ENCODE peak calls at places on chromosomes 1 and 21, in six cellular contexts. K is psoas muscle, D is gastrocnemius medialis, E is thoracic aorta, Y is AG04450, Q is spleen. V is an unnamed sample.

GRCh38 chr1:180881806-180882509 is 30.7 kb upstream of the KIAA1614 start:
- DNase-seq in K (no peak), D (no peak), Q (no peak), E (no peak), Y (no peak), V (no peak)

GRCh38 chr21:43975469-43976098 is 36.5 kb upstream of the TRAPPC10 start:
- DNase-seq in K (peak; percentile 80), D (peak; percentile 78), Q (peak; percentile 93), Y (peak; percentile 8), E (no peak), V (peak; percentile 71)

GRCh38 chr1:232170909-232171308 is 459.0 kb downstream of the SIPA1L2 start:
- DNase-seq in Y (no peak), E (no peak), Q (no peak), D (no peak), K (no peak), V (no peak)

GRCh38 chr21:34129039-34129891 is 55.9 kb downstream of the MRPS6 start:
- DNase-seq in Y (peak; percentile 78), E (peak; percentile 38), D (peak; percentile 81), K (peak; percentile 55), Q (no peak), V (peak; percentile 87)

GRCh38 chr1:186806477-186806876 is 22.3 kb upstream of the PLA2G4A start:
- DNase-seq in D (no peak), Q (no peak), K (no peak), E (no peak), Y (no peak), V (no peak)

GRCh38 chr1:203290261-203291089 is 14.8 kb upstream of the BTG2 start:
- DNase-seq in K (peak; percentile 97), Y (peak; percentile 47), D (peak; percentile 91), Q (peak; percentile 99), E (peak; percentile 92), V (peak; percentile 99)

GRCh38 chr1:220526294-220526693 is 1.6 kb upstream of the MARK1 start:
- DNase-seq in E (no peak), D (no peak), Q (no peak), K (no peak), Y (no peak), V (no peak)

GRCh38 chr1:14110040-14110439 is 410.1 kb downstream of the PRDM2 start:
- DNase-seq in D (no peak), K (no peak), Q (no peak), E (no peak), Y (no peak), V (no peak)

GRCh38 chr1:167805041-167805556 is 83.3 kb downstream of the MPZL1 start:
- DNase-seq in K (no peak), E (no peak), Q (no peak), D (no peak), Y (no peak), V (no peak)

GRCh38 chr1:209945377-209945776 is 7.4 kb downstream of the SYT14 start:
- DNase-seq in D (no peak), Q (no peak), K (no peak), E (no peak), Y (no peak), V (no peak)

GRCh38 chr1:101929343-101929742 is 67.4 kb downstream of the OLFM3 start:
- DNase-seq in K (no peak), Q (no peak), Y (no peak), E (no peak), D (no peak), V (no peak)

GRCh38 chr1:151547119-151547899 is 7.2 kb downstream of the TUFT1 start:
- DNase-seq in Y (peak; percentile 88), K (peak; percentile 59), E (no peak), Q (no peak), D (peak; percentile 40), V (peak; percentile 75)

GRCh38 chr1:20233866-20234265 is 47.5 kb upstream of the PLA2G2C start:
- DNase-seq in K (no peak), Y (no peak), Q (no peak), D (no peak), E (no peak), V (no peak)

GRCh38 chr1:171801395-171801990 is 20.0 kb downstream of the METTL13 start:
- DNase-seq in E (no peak), D (no peak), K (no peak), Y (no peak), Q (no peak), V (no peak)

GRCh38 chr1:208597571-208597970 is 353.4 kb upstream of the PLXNA2 start:
- DNase-seq in K (no peak), D (no peak), Q (no peak), Y (no peak), E (no peak), V (no peak)

GRCh38 chr21:45224189-45224938 is 63.3 kb downstream of the POFUT2 start:
- DNase-seq in D (no peak), K (no peak), E (no peak), Y (no peak), Q (no peak), V (no peak)

GRCh38 chr1:246008256-246008901 is 498.7 kb downstream of the SMYD3 start:
- DNase-seq in Y (no peak), D (no peak), E (no peak), Q (no peak), K (no peak), V (no peak)

GRCh38 chr1:184664042-184664659 is 90.5 kb downstream of the EDEM3 start:
- DNase-seq in E (no peak), Y (peak; percentile 27), Q (peak; percentile 86), K (peak; percentile 77), D (peak; percentile 76), V (peak; percentile 82)

GRCh38 chr1:53651356-53651755 is 87.6 kb downstream of the GLIS1 start:
- DNase-seq in K (no peak), D (no peak), Q (peak; percentile 22), Y (no peak), E (no peak), V (no peak)

GRCh38 chr1:20871419-20871818 is 84.3 kb upstream of the HP1BP3 start:
- DNase-seq in Q (no peak), D (no peak), Y (no peak), K (no peak), E (no peak), V (no peak)

GRCh38 chr1:178371999-178372398 is 124.8 kb downstream of the CLEC20A start:
- DNase-seq in D (no peak), E (no peak), K (no peak), Y (no peak), Q (no peak), V (no peak)

GRCh38 chr1:165434264-165434663 is 10.7 kb downstream of the RXRG start:
- DNase-seq in D (no peak), Q (no peak), K (no peak), Y (no peak), E (no peak), V (no peak)

GRCh38 chr1:111199881-111200801 is at the start of gene DENND2D:
- DNase-seq in E (no peak), D (peak; percentile 51), Q (peak; percentile 86), K (peak; percentile 32), Y (no peak), V (peak; percentile 82)

GRCh38 chr21:32336711-32337110 is 38.1 kb downstream of the MRAP start:
- DNase-seq in K (no peak), E (no peak), Y (no peak), Q (no peak), D (no peak), V (no peak)

GRCh38 chr1:115282825-115283224 is 55.2 kb downstream of the NGF start:
- DNase-seq in Q (no peak), D (peak; percentile 36), E (no peak), K (peak; percentile 67), Y (no peak), V (peak; percentile 91)

GRCh38 chr1:53733447-53733931 is 5.5 kb downstream of the GLIS1 start:
- DNase-seq in E (no peak), K (no peak), D (no peak), Y (no peak), Q (no peak), V (no peak)

GRCh38 chr1:12692967-12693782 is 22.7 kb upstream of the AADACL3 start:
- DNase-seq in D (peak; percentile 87), E (no peak), Y (no peak), Q (no peak), K (peak; percentile 42), V (no peak)

GRCh38 chr1:91201174-91201573 is 179.3 kb upstream of the ZNF644 start:
- DNase-seq in K (no peak), D (no peak), Q (no peak), E (no peak), Y (no peak), V (no peak)

GRCh38 chr1:64969305-64970066 is 3.1 kb upstream of the JAK1 start:
- DNase-seq in E (no peak), D (no peak), K (no peak), Y (no peak), Q (no peak), V (no peak)

GRCh38 chr21:36164427-36164784 is 7.8 kb downstream of the DOP1B start:
- DNase-seq in Y (no peak), D (no peak), K (no peak), Q (no peak), E (no peak), V (no peak)

GRCh38 chr21:18245493-18245967 is 897 bp downstream of the CHODL start:
- DNase-seq in K (no peak), D (no peak), E (no peak), Y (no peak), Q (no peak), V (peak; percentile 21)

GRCh38 chr1:67566803-67567202 is 118.2 kb upstream of the GADD45A start:
- DNase-seq in Q (no peak), D (no peak), Y (no peak), K (no peak), E (no peak), V (no peak)

GRCh38 chr1:38576241-38576640 is 283.3 kb downstream of the RRAGC start:
- DNase-seq in E (no peak), K (no peak), Q (no peak), Y (no peak), D (no peak), V (no peak)

GRCh38 chr1:117582341-117582902 is 23.4 kb upstream of the TENT5C start:
- DNase-seq in Y (no peak), Q (no peak), K (no peak), D (no peak), E (no peak), V (peak; percentile 65)

DNA sequence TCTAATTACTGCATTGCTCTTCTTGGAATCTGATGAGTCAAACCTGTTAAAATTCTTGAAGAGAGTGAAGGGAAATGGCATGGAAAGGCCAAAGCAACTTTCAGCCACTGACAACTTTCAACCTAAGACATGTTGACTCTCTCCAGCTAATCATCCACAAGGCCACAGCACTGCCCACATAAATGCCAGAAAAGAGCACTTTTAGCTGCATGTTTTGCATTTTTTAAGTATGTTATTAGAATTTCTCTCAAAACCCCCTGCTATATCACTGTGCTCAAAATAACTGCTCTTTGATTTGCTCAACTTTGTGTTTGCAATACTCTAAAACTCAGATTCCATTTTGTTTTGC is 352.5 kb downstream of the ADGRL2 start:
- DNase-seq in K (no peak), E (no peak), D (no peak), Q (no peak), Y (no peak), V (no peak)
- H3K9me3 ChIP-seq in K (no peaks in the 10 kb centered on the region), E (no peaks in the 10 kb centered on the region), D (no peaks in the 10 kb centered on the region), Q (no peaks in the 10 kb centered on the region), Y (no peaks in the 10 kb centered on the region), V (no peaks in the 10 kb centered on the region)

GRCh38 chr1:15525043-15525958 is 1.3 kb upstream of the CASP9 start:
- DNase-seq in K (peak; percentile 99), D (peak; percentile 99), Q (no peak), E (peak; percentile 98), Y (no peak), V (peak; percentile 99)
- H3K27ac ChIP-seq in K (peak overlapping the region; percentile 90), D (peak overlapping the region; percentile 99), Q (peak overlapping the region; percentile 99), E (peak overlapping the region; percentile 76), Y (no peak overlapping the region), V (peak overlapping the region; percentile 94)

GRCh38 chr1:235069171-235069570 is 59.5 kb downstream of the TOMM20 start:
- DNase-seq in K (no peak), Y (no peak), D (no peak), Q (no peak), E (no peak), V (no peak)
- H3K4me3 ChIP-seq in K (no peak overlapping the region), Y (no peak overlapping the region), D (no peak overlapping the region), Q (no peak overlapping the region), E (no peak overlapping the region), V (no peak overlapping the region)

GRCh38 chr21:38227401-38227800 is 29.4 kb upstream of the KCNJ15 start:
- DNase-seq in D (no peak), Y (no peak), Q (no peak), E (no peak), K (no peak), V (no peak)
- H3K9me3 ChIP-seq in D (peaks cover 6% of the 10 kb centered on the region), Y (peaks cover 45% of the 10 kb centered on the region), Q (peaks cover 100% of the 10 kb centered on the region), E (peaks cover 52% of the 10 kb centered on the region), K (peaks cover 35% of the 10 kb centered on the region), V (peaks cover 37% of the 10 kb centered on the region)

V was measured in tibial artery.